ENCODE peak calls at places on chromosomes 7 and 10, in seven cellular contexts. S is astrocyte of the spinal cord; N is stimulated activated CD4-positive, alpha-beta T cell treated with anti-CD3 and anti-CD28 coated beads, TNF-alpha, amount 100 ng/mL, for 24 hours; D is left ventricle myocardium inferior; A is ACHN; U is activated CD8-positive, alpha-beta memory T cell treated with anti-CD3 and anti-CD28 coated beads for 48 hours; Y is bronchial epithelial cell. I is an unnamed sample.

GRCh38 chr7:75980865-75981449 is 13.4 kb downstream of the TMEM120A start:
- DNase-seq in S (no peak), N (no peak), D (no peak), A (no peak), U (no peak), Y (no peak), I (no peak)

GRCh38 chr10:81909453-81909852 is 34.5 kb downstream of the NRG3 start:
- DNase-seq in S (no peak), N (no peak), D (no peak), A (no peak), U (no peak), Y (no peak), I (no peak)

GRCh38 chr7:70678621-70679251 is 453.2 kb upstream of the GALNT17 start:
- DNase-seq in S (peak), N (no peak), D (no peak), A (no peak), U (no peak), Y (no peak), I (no peak)

GRCh38 chr7:131076032-131076431 is 251.6 kb upstream of the MKLN1 start:
- DNase-seq in S (peak), N (no peak), D (no peak), A (no peak), U (no peak), Y (peak), I (no peak)

GRCh38 chr7:38524786-38525185 is 106.4 kb downstream of the AMPH start:
- DNase-seq in S (peak), N (no peak), D (no peak), A (no peak), U (no peak), Y (peak), I (no peak)

GRCh38 chr7:38318803-38319416 is 45.5 kb upstream of the TARP start:
- DNase-seq in S (peak), N (no peak), D (no peak), A (peak), U (no peak), Y (peak), I (no peak)

GRCh38 chr10:88207121-88207546 is 343.7 kb downstream of the PTEN start:
- DNase-seq in S (no peak), N (no peak), D (no peak), A (no peak), U (no peak), Y (no peak), I (no peak)

GRCh38 chr10:97736403-97736901 is 476 bp upstream of the ZFYVE27 start:
- DNase-seq in S (no peak), N (no peak), D (no peak), A (no peak), U (no peak), Y (no peak), I (no peak)

GRCh38 chr7:95972554-95972953 is 200.2 kb downstream of the DYNC1I1 start:
- DNase-seq in S (no peak), N (no peak), D (no peak), A (no peak), U (no peak), Y (no peak), I (no peak)

GRCh38 chr7:94509879-94510581 is 421 bp downstream of the CASD1 start:
- DNase-seq in S (peak), N (peak), D (peak), A (peak), U (peak), Y (peak), I (peak)

GRCh38 chr7:99837649-99838361 is 10.0 kb downstream of the CYP3A43 start:
- DNase-seq in S (no peak), N (no peak), D (no peak), A (peak), U (no peak), Y (peak), I (no peak)

GRCh38 chr10:91549296-91549695 is 83.6 kb downstream of the PPP1R3C start:
- DNase-seq in S (no peak), N (no peak), D (no peak), A (no peak), U (no peak), Y (peak), I (no peak)

GRCh38 chr7:135558337-135558767 is 635 bp downstream of the NUP205 start:
- DNase-seq in S (peak), N (peak), D (peak), A (peak), U (peak), Y (peak), I (no peak)

GRCh38 chr7:119959811-119960210 is 313.2 kb upstream of the KCND2 start:
- DNase-seq in S (peak), N (no peak), D (no peak), A (no peak), U (no peak), Y (peak), I (no peak)

GRCh38 chr7:140623995-140624902 is 16.4 kb downstream of the DENND2A start:
- DNase-seq in S (peak), N (no peak), D (no peak), A (no peak), U (no peak), Y (no peak), I (no peak)

GRCh38 chr7:143117395-143117794 is 14.5 kb upstream of the PIP start:
- DNase-seq in S (no peak), N (no peak), D (no peak), A (no peak), U (no peak), Y (no peak), I (no peak)

GRCh38 chr10:23614483-23614882 is 175.6 kb downstream of the OTUD1 start:
- DNase-seq in S (no peak), N (no peak), D (no peak), A (no peak), U (no peak), Y (no peak), I (no peak)

GRCh38 chr10:43221419-43222293 is 45.2 kb downstream of the RASGEF1A start:
- DNase-seq in S (no peak), N (no peak), D (peak), A (peak), U (no peak), Y (no peak), I (peak)

GRCh38 chr7:147569514-147569913 is 1021.1 kb upstream of the C7orf33 start:
- DNase-seq in S (no peak), N (no peak), D (no peak), A (no peak), U (no peak), Y (peak), I (no peak)

I was measured in type B pancreatic cell.